ENCODE peak calls at places on chromosomes 2 and 18, in ten cellular contexts. One of them, this sample, is unnamed.

GRCh38 chr2:192007819-192008218 is 160.9 kb upstream of the CAVIN2 start:
- DNase-seq in cardiac fibroblast: peak
- DNase-seq in activated naive CD4-positive, alpha-beta T cell treated with Interleukin-2 at 50 U/mL for 16 hours: no peak
- DNase-seq in right cardiac atrium: peak
- DNase-seq in caudate nucleus: no peak
- DNase-seq in head of caudate nucleus: no peak
- DNase-seq in prostate gland: no peak
- DNase-seq in ovary: no peak
- DNase-seq in stimulated activated CD4-positive, alpha-beta T cell treated with anti-CD3 and anti-CD28 coated beads, Interleukin-15, amount 100 ng/mL, for 1 hour: no peak
- DNase-seq in activated naive CD8-positive, alpha-beta T cell treated with anti-CD3 and anti-CD28 coated beads, Interleukin-2, amount 10 ng/mL, durations not matched to agents 7 days and 5 days: no peak
- DNase-seq in this sample: no peak

GRCh38 chr2:212494413-212495020 is 44.1 kb downstream of the ERBB4 start:
- DNase-seq in activated naive CD4-positive, alpha-beta T cell treated with Interleukin-2 at 50 U/mL for 16 hours: no peak
- DNase-seq in activated naive CD8-positive, alpha-beta T cell treated with anti-CD3 and anti-CD28 coated beads, Interleukin-2, amount 10 ng/mL, durations not matched to agents 7 days and 5 days: no peak
- DNase-seq in caudate nucleus: no peak
- DNase-seq in right cardiac atrium: no peak
- DNase-seq in ovary: no peak
- DNase-seq in cardiac fibroblast: no peak
- DNase-seq in prostate gland: no peak
- DNase-seq in head of caudate nucleus: no peak
- DNase-seq in stimulated activated CD4-positive, alpha-beta T cell treated with anti-CD3 and anti-CD28 coated beads, Interleukin-15, amount 100 ng/mL, for 1 hour: no peak
- DNase-seq in this sample: no peak

GRCh38 chr2:31329081-31329605 is 85.4 kb downstream of the XDH start:
- DNase-seq in cardiac fibroblast: no peak
- DNase-seq in prostate gland: no peak
- DNase-seq in ovary: no peak
- DNase-seq in stimulated activated CD4-positive, alpha-beta T cell treated with anti-CD3 and anti-CD28 coated beads, Interleukin-15, amount 100 ng/mL, for 1 hour: no peak
- DNase-seq in caudate nucleus: no peak
- DNase-seq in head of caudate nucleus: no peak
- DNase-seq in right cardiac atrium: no peak
- DNase-seq in activated naive CD4-positive, alpha-beta T cell treated with Interleukin-2 at 50 U/mL for 16 hours: no peak
- DNase-seq in activated naive CD8-positive, alpha-beta T cell treated with anti-CD3 and anti-CD28 coated beads, Interleukin-2, amount 10 ng/mL, durations not matched to agents 7 days and 5 days: no peak
- DNase-seq in this sample: no peak

GRCh38 chr18:42114310-42114943 is 159.4 kb downstream of the PIK3C3 start:
- DNase-seq in prostate gland: peak
- DNase-seq in activated naive CD8-positive, alpha-beta T cell treated with anti-CD3 and anti-CD28 coated beads, Interleukin-2, amount 10 ng/mL, durations not matched to agents 7 days and 5 days: peak
- DNase-seq in caudate nucleus: peak
- DNase-seq in stimulated activated CD4-positive, alpha-beta T cell treated with anti-CD3 and anti-CD28 coated beads, Interleukin-15, amount 100 ng/mL, for 1 hour: peak
- DNase-seq in head of caudate nucleus: peak
- DNase-seq in right cardiac atrium: peak
- DNase-seq in activated naive CD4-positive, alpha-beta T cell treated with Interleukin-2 at 50 U/mL for 16 hours: peak
- DNase-seq in ovary: peak
- DNase-seq in cardiac fibroblast: peak
- DNase-seq in this sample: peak

GRCh38 chr2:181165199-181165868 is 184.9 kb downstream of the UBE2E3 start:
- DNase-seq in stimulated activated CD4-positive, alpha-beta T cell treated with anti-CD3 and anti-CD28 coated beads, Interleukin-15, amount 100 ng/mL, for 1 hour: no peak
- DNase-seq in activated naive CD4-positive, alpha-beta T cell treated with Interleukin-2 at 50 U/mL for 16 hours: no peak
- DNase-seq in caudate nucleus: no peak
- DNase-seq in cardiac fibroblast: no peak
- DNase-seq in head of caudate nucleus: no peak
- DNase-seq in right cardiac atrium: no peak
- DNase-seq in activated naive CD8-positive, alpha-beta T cell treated with anti-CD3 and anti-CD28 coated beads, Interleukin-2, amount 10 ng/mL, durations not matched to agents 7 days and 5 days: no peak
- DNase-seq in ovary: no peak
- DNase-seq in prostate gland: no peak
- DNase-seq in this sample: no peak

GRCh38 chr2:118032169-118033013 is 18.5 kb upstream of the CCDC93 start:
- DNase-seq in caudate nucleus: no peak
- DNase-seq in right cardiac atrium: no peak
- DNase-seq in head of caudate nucleus: peak
- DNase-seq in cardiac fibroblast: peak
- DNase-seq in ovary: no peak
- DNase-seq in activated naive CD4-positive, alpha-beta T cell treated with Interleukin-2 at 50 U/mL for 16 hours: peak
- DNase-seq in activated naive CD8-positive, alpha-beta T cell treated with anti-CD3 and anti-CD28 coated beads, Interleukin-2, amount 10 ng/mL, durations not matched to agents 7 days and 5 days: no peak
- DNase-seq in prostate gland: peak
- DNase-seq in stimulated activated CD4-positive, alpha-beta T cell treated with anti-CD3 and anti-CD28 coated beads, Interleukin-15, amount 100 ng/mL, for 1 hour: no peak
- DNase-seq in this sample: no peak

GRCh38 chr18:79982736-79983135 is 5.6 kb downstream of the TXNL4A start:
- DNase-seq in ovary: no peak
- DNase-seq in stimulated activated CD4-positive, alpha-beta T cell treated with anti-CD3 and anti-CD28 coated beads, Interleukin-15, amount 100 ng/mL, for 1 hour: no peak
- DNase-seq in cardiac fibroblast: peak
- DNase-seq in right cardiac atrium: no peak
- DNase-seq in head of caudate nucleus: peak
- DNase-seq in caudate nucleus: no peak
- DNase-seq in prostate gland: no peak
- DNase-seq in activated naive CD4-positive, alpha-beta T cell treated with Interleukin-2 at 50 U/mL for 16 hours: no peak
- DNase-seq in activated naive CD8-positive, alpha-beta T cell treated with anti-CD3 and anti-CD28 coated beads, Interleukin-2, amount 10 ng/mL, durations not matched to agents 7 days and 5 days: no peak
- DNase-seq in this sample: no peak

GRCh38 chr18:62164855-62165487 is 21.9 kb downstream of the PIGN start:
- DNase-seq in head of caudate nucleus: no peak
- DNase-seq in prostate gland: no peak
- DNase-seq in activated naive CD8-positive, alpha-beta T cell treated with anti-CD3 and anti-CD28 coated beads, Interleukin-2, amount 10 ng/mL, durations not matched to agents 7 days and 5 days: no peak
- DNase-seq in activated naive CD4-positive, alpha-beta T cell treated with Interleukin-2 at 50 U/mL for 16 hours: no peak
- DNase-seq in ovary: no peak
- DNase-seq in caudate nucleus: no peak
- DNase-seq in cardiac fibroblast: no peak
- DNase-seq in right cardiac atrium: no peak
- DNase-seq in stimulated activated CD4-positive, alpha-beta T cell treated with anti-CD3 and anti-CD28 coated beads, Interleukin-15, amount 100 ng/mL, for 1 hour: no peak
- DNase-seq in this sample: no peak

GRCh38 chr18:22302152-22302551 is 115.6 kb downstream of the CTAGE1 start:
- DNase-seq in head of caudate nucleus: no peak
- DNase-seq in caudate nucleus: no peak
- DNase-seq in stimulated activated CD4-positive, alpha-beta T cell treated with anti-CD3 and anti-CD28 coated beads, Interleukin-15, amount 100 ng/mL, for 1 hour: no peak
- DNase-seq in cardiac fibroblast: no peak
- DNase-seq in prostate gland: no peak
- DNase-seq in ovary: no peak
- DNase-seq in right cardiac atrium: no peak
- DNase-seq in activated naive CD8-positive, alpha-beta T cell treated with anti-CD3 and anti-CD28 coated beads, Interleukin-2, amount 10 ng/mL, durations not matched to agents 7 days and 5 days: no peak
- DNase-seq in activated naive CD4-positive, alpha-beta T cell treated with Interleukin-2 at 50 U/mL for 16 hours: no peak
- DNase-seq in this sample: no peak